ENCODE peak calls at places on chromosomes 5 and 9, in six cellular contexts. P is ELR, R is AG09309, E is frontal cortex, F is sciatic nerve, O is heart left ventricle. S is an unnamed sample.

GRCh38 chr5:78631931-78632330 is 16.6 kb downstream of the LHFPL2 start:
- DNase-seq in P (no peak), R (no peak), E (no peak), F (no peak), O (no peak), S (no peak)

GRCh38 chr5:172389578-172390112 is 64.7 kb downstream of the SH3PXD2B start:
- DNase-seq in P (no peak), R (no peak), E (no peak), F (no peak), O (no peak), S (no peak)

GRCh38 chr5:161190086-161190485 is 338.1 kb upstream of the ATP10B start:
- DNase-seq in P (no peak), R (no peak), E (no peak), F (no peak), O (no peak), S (no peak)

GRCh38 chr5:139789116-139789844 is 6.3 kb upstream of the PSD2 start:
- DNase-seq in P (no peak), R (no peak), E (no peak), F (no peak), O (no peak), S (no peak)

GRCh38 chr5:167950126-167950721 is 341.2 kb upstream of the WWC1 start:
- DNase-seq in P (peak), R (peak), E (no peak), F (peak), O (peak), S (no peak)

GRCh38 chr5:35924122-35924949 is 14.1 kb downstream of the CAPSL start:
- DNase-seq in P (peak), R (peak), E (no peak), F (no peak), O (no peak), S (no peak)

GRCh38 chr9:134386951-134387831 is 60.9 kb downstream of the RXRA start:
- DNase-seq in P (no peak), R (no peak), E (peak), F (no peak), O (no peak), S (no peak)

GRCh38 chr9:98793031-98793430 is 3.3 kb downstream of the ANKS6 start:
- DNase-seq in P (no peak), R (no peak), E (no peak), F (no peak), O (no peak), S (no peak)

GRCh38 chr5:7742241-7742656 is 108.7 kb downstream of the CFAP90 start:
- DNase-seq in P (peak), R (no peak), E (no peak), F (no peak), O (no peak), S (no peak)

GRCh38 chr9:121776009-121776738 is 124.7 kb downstream of the DAB2IP start:
- DNase-seq in P (no peak), R (no peak), E (no peak), F (no peak), O (peak), S (no peak)

GRCh38 chr5:175887463-175887862 is 16.1 kb downstream of the CPLX2 start:
- DNase-seq in P (no peak), R (no peak), E (no peak), F (no peak), O (no peak), S (no peak)

GRCh38 chr9:114155263-114155966 is at the start of gene COL27A1:
- DNase-seq in P (peak), R (no peak), E (peak), F (peak), O (peak), S (peak)

GRCh38 chr9:92463989-92464388 is 18.3 kb downstream of the ASPN start:
- DNase-seq in P (peak), R (peak), E (no peak), F (no peak), O (no peak), S (no peak)

GRCh38 chr5:82277613-82277986 is 554 bp downstream of the RPS23 start:
- DNase-seq in P (peak), R (no peak), E (no peak), F (no peak), O (no peak), S (no peak)

GRCh38 chr9:14278291-14278721 is 35.6 kb downstream of the NFIB start:
- DNase-seq in P (peak), R (no peak), E (no peak), F (no peak), O (no peak), S (no peak)

GRCh38 chr5:72611111-72611724 is 104.0 kb upstream of the ZNF366 start:
- DNase-seq in P (peak), R (no peak), E (peak), F (peak), O (peak), S (peak)

GRCh38 chr9:74742792-74743389 is 144.8 kb downstream of the TRPM6 start:
- DNase-seq in P (peak), R (no peak), E (no peak), F (no peak), O (no peak), S (no peak)

GRCh38 chr5:151664694-151665583 is 21.8 kb downstream of the SPARC start:
- DNase-seq in P (peak), R (no peak), E (no peak), F (no peak), O (peak), S (no peak)

GRCh38 chr9:128251701-128252100 is 24.1 kb downstream of the GOLGA2 start:
- DNase-seq in P (peak), R (no peak), E (no peak), F (no peak), O (no peak), S (no peak)

GRCh38 chr9:68869020-68869419 is 144.9 kb downstream of the PRKACG start:
- DNase-seq in P (no peak), R (no peak), E (no peak), F (no peak), O (no peak), S (no peak)

GRCh38 chr5:151139646-151140045 is 17.9 kb downstream of the ANXA6 start:
- DNase-seq in P (no peak), R (no peak), E (no peak), F (no peak), O (no peak), S (no peak)

GRCh38 chr5:172766287-172767104 is 4.5 kb downstream of the DUSP1 start:
- DNase-seq in P (peak), R (peak), E (no peak), F (peak), O (peak), S (no peak)

S was measured in T-cell.